ENCODE peak calls at places on chromosomes 4 and X, in nine cellular contexts. G is fibroblast of mammary gland; X is heart left ventricle; O is neuronal stem cell; C is K562; J is A549; I is mucosa of descending colon; H is AG09309; A is CD4-positive, CD25-positive, alpha-beta regulatory T cell. D is an unnamed sample.

GRCh38 chr4:149017022-149017734 is 575.0 kb upstream of the NR3C2 start:
- DNase-seq in X (no peak), I (no peak), O (no peak), C (no peak), J (no peak), A (no peak), H (no peak), G (no peak), D (no peak)

GRCh38 chrX:85004255-85004654 is 578 bp downstream of the APOOL start:
- DNase-seq in C (no peak), J (no peak), A (no peak), G (peak), O (no peak), X (no peak), I (no peak), H (no peak), D (peak)

GRCh38 chr4:109184421-109184956 is 118.0 kb downstream of the COL25A1 start:
- DNase-seq in X (peak), O (no peak), J (no peak), A (no peak), H (no peak), C (no peak), I (no peak), G (no peak), D (no peak)

GRCh38 chr4:77358315-77358928 is 201.4 kb downstream of the CCNG2 start:
- DNase-seq in X (peak), C (peak), O (peak), G (peak), H (no peak), J (peak), I (no peak), A (peak), D (peak)

GRCh38 chrX:11566814-11567213 is 98.9 kb downstream of the ARHGAP6 start:
- DNase-seq in O (no peak), A (no peak), X (no peak), I (no peak), C (no peak), H (no peak), G (no peak), J (no peak), D (peak)

GRCh38 chr4:175784986-175785525 is 27.0 kb downstream of the GPM6A start:
- DNase-seq in O (no peak), A (no peak), J (no peak), G (no peak), H (no peak), I (no peak), X (no peak), C (no peak), D (peak)

GRCh38 chr4:6373541-6374410 is 98.6 kb downstream of the PPP2R2C start:
- DNase-seq in A (no peak), X (no peak), J (no peak), C (no peak), H (no peak), O (no peak), G (no peak), I (no peak), D (no peak)

GRCh38 chr4:172270421-172270820 is 457.2 kb downstream of the GALNTL6 start:
- DNase-seq in X (no peak), C (no peak), I (no peak), A (no peak), J (no peak), G (peak), H (no peak), O (no peak), D (no peak)

GRCh38 chr4:88706574-88706973 is 8.9 kb upstream of the NAP1L5 start:
- DNase-seq in H (peak), X (peak), A (no peak), I (no peak), J (peak), C (no peak), G (peak), O (no peak), D (peak)

GRCh38 chr4:10093801-10094552 is 22.6 kb downstream of the WDR1 start:
- DNase-seq in H (peak), C (no peak), I (peak), O (no peak), J (no peak), G (peak), X (peak), A (no peak), D (peak)

GRCh38 chrX:374566-374965 is 12.1 kb downstream of the PPP2R3B start:
- DNase-seq in O (no peak), C (no peak), A (no peak), I (no peak), G (no peak), H (no peak), X (no peak), J (no peak), D (no peak)

GRCh38 chr4:945274-946102 is 13.2 kb downstream of the TMEM175 start:
- DNase-seq in X (no peak), J (no peak), H (no peak), G (no peak), O (peak), A (no peak), I (no peak), C (no peak), D (no peak)

GRCh38 chr4:69115851-69116213 is 19.6 kb downstream of the UGT2B7 start:
- DNase-seq in O (no peak), C (no peak), G (no peak), J (no peak), H (no peak), X (no peak), A (no peak), I (no peak), D (no peak)

GRCh38 chr4:69122476-69122875 is 26.2 kb downstream of the UGT2B7 start:
- DNase-seq in H (no peak), O (no peak), I (no peak), G (no peak), X (no peak), J (no peak), C (no peak), A (no peak), D (no peak)

GRCh38 chr4:69116645-69117321 is 20.5 kb downstream of the UGT2B7 start:
- DNase-seq in X (no peak), G (no peak), H (no peak), I (no peak), O (no peak), C (no peak), A (no peak), J (no peak), D (no peak)
- H3K4me3 ChIP-seq in X (no peak), G (no peak), H (no peak), I (no peak), O (no peak), C (no peak), A (no peak), J (no peak), D (no peak)

GRCh38 chr4:41028392-41029076 is 185.8 kb downstream of the APBB2 start:
- DNase-seq in O (no peak), G (peak), C (no peak), H (peak), I (no peak), X (no peak), J (no peak), A (no peak), D (no peak)
- H3K4me3 ChIP-seq in O (peak), G (no peak), C (no peak), H (no peak), I (no peak), X (no peak), J (no peak), A (no peak), D (no peak)

DNA sequence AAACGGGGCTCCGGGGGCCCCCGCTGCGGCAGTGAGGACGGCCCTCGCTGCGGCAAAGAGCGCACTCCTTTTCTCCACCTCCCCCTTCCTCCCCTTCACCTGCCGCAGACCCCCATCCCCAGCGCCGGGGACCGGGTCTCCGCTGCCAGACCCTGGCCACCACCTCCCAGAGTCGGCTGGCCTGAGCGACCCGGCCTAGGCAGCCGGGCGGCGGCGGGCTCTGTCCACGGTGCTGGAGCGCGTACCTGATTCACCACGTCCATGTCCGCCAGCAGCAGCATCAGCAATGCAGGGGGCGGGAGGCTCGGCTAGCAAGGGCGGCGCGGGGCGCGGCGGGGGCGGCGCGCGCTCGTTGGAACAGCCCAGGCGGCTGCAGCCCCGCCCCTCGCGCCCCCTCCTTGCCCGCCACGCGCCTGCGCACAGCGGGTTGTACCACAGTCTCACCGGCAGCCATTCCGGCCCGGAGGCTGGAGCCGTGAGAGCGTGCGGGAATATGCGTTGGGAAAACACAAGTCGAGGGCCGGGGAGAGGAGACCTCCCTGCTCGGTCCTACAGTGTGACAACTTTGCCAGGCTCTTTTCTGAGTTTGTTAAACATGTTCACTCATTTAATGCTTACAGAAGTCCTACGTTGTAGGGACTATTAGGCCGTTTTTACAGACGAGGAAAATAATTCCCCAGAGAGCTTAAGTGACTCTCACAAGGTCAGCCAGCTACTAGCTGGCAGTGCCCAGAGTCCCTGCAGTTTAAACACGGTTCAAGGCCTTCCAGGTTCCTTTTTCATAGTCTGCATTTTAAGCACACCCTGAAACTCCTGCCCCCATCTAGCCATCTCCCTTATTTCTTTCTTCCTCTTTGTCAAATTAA is at the start of gene SYP:
- DNase-seq in H (peak), I (peak), G (peak), C (peak), X (peak), O (peak), A (peak), J (peak), D (peak)
- H3K4me3 ChIP-seq in H (peak), I (no peak), G (peak), C (peak), X (peak), O (no peak), A (peak), J (peak), D (peak)

DNA sequence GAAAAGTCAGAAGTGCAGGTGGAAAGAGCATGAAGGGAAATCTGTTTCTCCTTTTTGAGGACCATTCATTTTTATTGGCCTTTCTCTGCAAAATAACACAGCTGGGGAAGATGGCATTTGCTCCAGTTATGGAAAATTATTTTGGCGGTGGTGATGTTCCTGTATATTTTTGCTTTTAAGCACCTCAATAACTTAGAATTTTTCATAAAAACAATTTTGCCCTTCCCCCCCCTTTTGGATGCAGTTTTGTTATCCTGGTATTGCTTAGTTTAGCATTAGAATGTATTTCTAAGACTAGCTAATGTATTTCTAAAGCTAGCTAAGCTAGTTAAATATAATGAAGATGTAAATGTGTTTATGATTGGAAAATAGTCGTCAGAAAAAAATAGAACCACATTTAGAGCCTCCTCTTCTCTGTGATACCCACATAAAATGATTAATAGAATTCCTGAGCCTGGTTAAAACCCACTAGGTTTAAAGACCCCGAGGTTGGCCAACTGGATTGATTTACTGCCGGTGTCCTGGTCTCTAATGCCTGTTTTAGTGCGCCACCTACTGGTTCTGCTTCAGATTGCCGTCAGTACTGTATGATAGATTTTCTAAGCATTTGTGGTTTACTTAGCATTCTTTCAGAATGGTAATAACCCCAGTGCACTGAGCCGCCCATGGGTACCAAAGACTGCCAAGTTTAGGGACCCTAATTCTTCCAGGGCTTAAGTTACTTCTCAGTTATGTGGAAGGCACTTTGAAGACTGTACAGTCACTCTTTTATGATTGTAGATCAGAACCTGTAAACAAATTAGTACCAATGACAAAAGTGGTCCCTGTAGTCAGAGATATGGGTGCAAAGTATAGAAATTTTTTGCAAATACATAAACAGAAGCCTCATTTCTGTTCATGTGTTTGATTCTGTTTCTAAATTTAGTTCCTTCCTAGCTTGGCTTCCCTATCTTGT is 11.4 kb downstream of the KLF3 start:
- DNase-seq in J (peak), C (peak), O (peak), A (peak), H (no peak), X (peak), I (peak), G (peak), D (peak)
- H3K4me3 ChIP-seq in J (peak), C (no peak), O (no peak), A (peak), H (no peak), X (peak), I (no peak), G (no peak), D (no peak)

DNA sequence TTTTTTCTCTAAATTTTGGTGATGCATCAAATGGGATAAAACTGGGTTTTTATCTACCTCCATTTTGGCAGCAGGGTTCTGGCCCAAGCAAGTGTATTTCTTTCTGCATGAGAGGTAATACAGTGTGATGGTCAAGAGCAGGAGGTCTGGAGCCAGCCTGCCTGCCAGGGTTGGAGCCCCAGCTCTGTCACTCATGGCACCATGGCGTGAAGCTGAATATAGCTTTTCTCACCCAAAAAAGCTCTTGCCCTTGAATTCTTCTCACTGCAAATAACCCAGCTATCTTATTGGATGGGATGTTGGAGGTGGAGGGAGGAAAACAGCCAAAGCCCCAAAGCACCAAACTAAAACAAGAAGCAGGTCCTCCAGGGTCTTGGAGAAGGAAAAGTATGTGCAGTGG is 218.4 kb downstream of the ARHGAP10 start:
- DNase-seq in X (no peak), I (no peak), J (no peak), G (no peak), O (no peak), H (no peak), C (no peak), A (no peak), D (no peak)
- H3K4me3 ChIP-seq in X (no peak), I (no peak), J (no peak), G (no peak), O (no peak), H (no peak), C (no peak), A (no peak), D (no peak)

GRCh38 chr4:55866973-55867574 is 13.6 kb downstream of the EXOC1 start:
- DNase-seq in J (peak), I (no peak), C (peak), G (peak), A (peak), X (no peak), O (peak), H (peak), D (peak)
- H3K4me3 ChIP-seq in J (no peak), I (no peak), C (no peak), G (no peak), A (peak), X (no peak), O (no peak), H (no peak), D (no peak)

GRCh38 chr4:69120869-69121268 is 24.6 kb downstream of the UGT2B7 start:
- DNase-seq in I (no peak), C (no peak), G (no peak), X (no peak), O (no peak), J (no peak), H (no peak), A (no peak), D (no peak)
- H3K4me3 ChIP-seq in I (no peak), C (no peak), G (no peak), X (no peak), O (no peak), J (no peak), H (no peak), A (no peak), D (no peak)